ENCODE peak calls at places on chromosomes 16 and 17, in four cellular contexts. H is cardiac muscle cell, Y is uterus, L is A549. N is an unnamed sample.

GRCh38 chr16:745739-746138 is 4.9 kb upstream of the CIAO3 start:
- DNase-seq in H (no peak), Y (no peak), L (no peak), N (no peak)

GRCh38 chr17:66724581-66725341 is 110.2 kb upstream of the CACNG5 start:
- DNase-seq in Y (no peak), L (peak; percentile 21), H (peak; percentile 52), N (no peak)

GRCh38 chr17:79466562-79467350 is 144.1 kb downstream of the RBFOX3 start:
- DNase-seq in H (no peak), L (no peak), Y (no peak), N (no peak)

GRCh38 chr16:88885693-88886253 is 19.3 kb upstream of the PABPN1L start:
- DNase-seq in L (no peak), Y (no peak), H (no peak), N (no peak)

GRCh38 chr17:41655611-41656111 is 31.3 kb upstream of the KRT17 start:
- DNase-seq in L (peak; percentile 51), Y (no peak), H (no peak), N (no peak)

GRCh38 chr16:25707982-25708583 is 16.3 kb downstream of the HS3ST4 start:
- DNase-seq in L (peak; percentile 52), H (peak; percentile 6), Y (no peak), N (no peak)

GRCh38 chr16:89922477-89922883 is 662 bp upstream of the TUBB3 start:
- DNase-seq in L (peak; percentile 93), Y (peak; percentile 69), H (peak; percentile 92), N (no peak)

GRCh38 chr17:61551255-61551742 is 39.7 kb downstream of the NACA2 start:
- DNase-seq in Y (no peak), L (peak; percentile 68), H (peak; percentile 69), N (no peak)

GRCh38 chr16:14186007-14186953 is 115.2 kb downstream of the MRTFB start:
- DNase-seq in L (peak; percentile 50), Y (peak; percentile 30), H (peak; percentile 85), N (no peak)

GRCh38 chr16:4913130-4913773 is 23.7 kb downstream of the PPL start:
- DNase-seq in Y (no peak), L (no peak), H (no peak), N (no peak)

GRCh38 chr16:24114876-24115275 is 141.3 kb upstream of the CACNG3 start:
- DNase-seq in H (no peak), L (no peak), Y (no peak), N (no peak)

GRCh38 chr17:82345151-82345976 is 11.8 kb upstream of the SECTM1 start:
- DNase-seq in H (no peak), Y (no peak), L (no peak), N (no peak)

GRCh38 chr17:59725691-59726090 is 18.2 kb downstream of the VMP1 start:
- DNase-seq in H (peak; percentile 88), L (no peak), Y (no peak), N (no peak)

GRCh38 chr17:48541574-48542113 is 3.3 kb downstream of the HOXB2 start:
- DNase-seq in H (peak; percentile 85), Y (peak; percentile 83), L (no peak), N (peak; percentile 68)

GRCh38 chr17:82840431-82840831 is 609 bp upstream of the ZNF750 start:
- DNase-seq in H (no peak), L (no peak), Y (no peak), N (no peak)

GRCh38 chr16:81831722-81832126 is 52.6 kb downstream of the PLCG2 start:
- DNase-seq in Y (no peak), H (peak; percentile 18), L (no peak), N (peak; percentile 37)

GRCh38 chr17:50638851-50639767 is 4.4 kb downstream of the ABCC3 start:
- DNase-seq in Y (peak; percentile 84), H (peak; percentile 99), L (peak; percentile 100), N (no peak)

GRCh38 chr17:50638572-50638850 is 3.8 kb downstream of the ABCC3 start:
- DNase-seq in Y (no peak), H (no peak), L (peak; percentile 97), N (no peak)

GRCh38 chr17:50636145-50636803 is 1.6 kb downstream of the ABCC3 start:
- DNase-seq in H (no peak), Y (no peak), L (peak; percentile 49), N (no peak)

GRCh38 chr17:50636804-50637195 is 2.1 kb downstream of the ABCC3 start:
- DNase-seq in L (no peak), Y (no peak), H (no peak), N (no peak)

GRCh38 chr17:50637829-50638571 is 3.3 kb downstream of the ABCC3 start:
- DNase-seq in H (no peak), Y (no peak), L (no peak), N (no peak)
- H3K4me1 ChIP-seq in H (no peaks in the 10 kb centered on the region), Y (peaks cover 11% of the 10 kb centered on the region), L (peaks cover 79% of the 10 kb centered on the region), N (no peaks in the 10 kb centered on the region)

DNA sequence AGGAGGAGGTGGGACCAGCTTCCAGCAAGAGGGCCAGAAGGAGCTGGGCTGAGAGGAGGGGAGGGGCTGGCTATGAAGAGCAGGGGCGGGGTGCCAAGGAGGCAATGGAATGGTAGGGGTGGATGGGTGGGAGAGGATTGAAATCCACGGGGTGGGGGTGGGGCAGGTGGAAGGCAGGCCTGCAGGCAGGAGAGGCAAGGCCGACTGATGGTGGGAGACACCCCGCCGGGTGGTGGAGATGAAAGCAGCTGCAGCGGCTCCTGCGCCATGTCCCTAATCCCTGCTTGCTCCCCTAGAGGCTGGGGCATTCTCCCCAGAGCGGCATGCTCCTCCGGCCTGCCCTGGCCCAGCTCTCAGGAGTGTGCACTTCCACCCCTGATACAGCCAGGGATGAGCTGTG is 27.8 kb upstream of the TAC4 start:
- DNase-seq in H (no peak), Y (no peak), L (no peak), N (no peak)
- H3K4me3 ChIP-seq in H (no peak overlapping the region), Y (no peak overlapping the region), L (no peak overlapping the region), N (no peak overlapping the region)

GRCh38 chr16:85829751-85830445 is 30.4 kb downstream of the COX4I1 start:
- DNase-seq in L (no peak), Y (no peak), H (no peak), N (no peak)
- H3K4me1 ChIP-seq in L (no peaks in the 10 kb centered on the region), Y (no peaks in the 10 kb centered on the region), H (no peaks in the 10 kb centered on the region), N (peaks cover 9% of the 10 kb centered on the region)

GRCh38 chr17:1762233-1762905 is 509 bp downstream of the SERPINF1 start:
- DNase-seq in H (peak; percentile 82), Y (peak; percentile 55), L (no peak), N (no peak)
- H3K4me3 ChIP-seq in H (peak overlapping the region; percentile 12), Y (peak overlapping the region; percentile 36), L (no peak overlapping the region), N (no peak overlapping the region)

GRCh38 chr17:27493088-27493487 is 36.8 kb downstream of the KSR1 start:
- DNase-seq in Y (no peak), L (no peak), H (no peak), N (no peak)

GRCh38 chr17:27490391-27490790 is 34.1 kb downstream of the KSR1 start:
- DNase-seq in L (no peak), Y (no peak), H (no peak), N (no peak)

GRCh38 chr17:27489045-27489715 is 32.9 kb downstream of the KSR1 start:
- DNase-seq in H (peak; percentile 84), L (peak; percentile 67), Y (peak; percentile 61), N (no peak)

GRCh38 chr17:27492470-27492869 is 36.2 kb downstream of the KSR1 start:
- DNase-seq in L (no peak), H (no peak), Y (no peak), N (no peak)

DNA sequence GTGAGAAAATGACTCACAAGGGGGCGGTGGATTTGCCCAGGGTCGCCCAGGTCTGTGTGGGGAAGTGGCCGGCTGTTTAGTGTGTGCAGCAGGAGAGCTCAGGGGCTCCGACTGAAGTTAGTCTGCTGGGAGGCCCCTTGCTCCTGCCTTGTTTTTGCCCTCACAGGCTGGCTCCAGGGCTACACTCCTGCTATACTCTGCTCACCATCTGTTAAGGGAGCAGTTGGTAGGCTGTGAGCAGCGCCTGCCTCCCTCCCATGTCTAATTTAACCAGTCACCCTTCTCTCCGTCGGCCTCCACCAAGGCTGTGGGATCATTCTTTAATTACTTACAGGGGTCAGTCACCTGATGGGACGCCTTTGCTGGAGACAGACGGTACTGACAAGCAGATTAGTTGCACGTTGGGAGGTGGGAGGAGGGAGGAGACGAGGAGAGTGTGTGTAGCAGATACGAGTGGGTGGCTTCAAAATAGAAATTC is 35.5 kb downstream of the KSR1 start:
- DNase-seq in Y (no peak), L (no peak), H (no peak), N (no peak)
- H3K4me1 ChIP-seq in Y (peaks cover 10% of the 10 kb centered on the region), L (peaks cover 70% of the 10 kb centered on the region), H (peaks cover 28% of the 10 kb centered on the region), N (no peaks in the 10 kb centered on the region)

N was measured in CD8-positive, alpha-beta memory T cell.